ENCODE peak calls at places on chromosomes 6 and 20, in eight cellular contexts. V is D721Med; I is COR-L47; R is natural killer cell treated with Interleukin-12 subunit alpha and Interleukin-12 subunit beta and Interleukin-15 and Interleukin-18, amount 100 ng/mL, for 72 hours; G is spleen; L is body of pancreas; T is fibroblast of gingiva; Y is activated naive CD8-positive, alpha-beta T cell treated with anti-CD3 and anti-CD28 coated beads, Interleukin-2, amount 50 U/mL, for 16 hours. A is an unnamed sample.

GRCh38 chr6:4313044-4313686 is 177.8 kb upstream of the ECI2 start:
- DNase-seq in V (no peak), I (peak), R (no peak), G (no peak), L (peak), T (peak), Y (no peak), A (no peak)

GRCh38 chr6:27168108-27168507 is 79.4 kb upstream of the PRSS16 start:
- DNase-seq in V (no peak), I (no peak), R (no peak), G (no peak), L (no peak), T (no peak), Y (no peak), A (no peak)

GRCh38 chr6:15663057-15663638 is 320 bp upstream of the DTNBP1 start:
- DNase-seq in V (peak), I (no peak), R (no peak), G (no peak), L (no peak), T (peak), Y (no peak), A (no peak)

GRCh38 chr20:13312300-13312699 is 91.2 kb downstream of the ISM1 start:
- DNase-seq in V (no peak), I (no peak), R (no peak), G (no peak), L (no peak), T (no peak), Y (no peak), A (no peak)

GRCh38 chr6:7145269-7146078 is 37.7 kb downstream of the RREB1 start:
- DNase-seq in V (no peak), I (no peak), R (no peak), G (no peak), L (peak), T (no peak), Y (no peak), A (no peak)

GRCh38 chr6:31878761-31879542 is at the start of gene SLC44A4:
- DNase-seq in V (no peak), I (no peak), R (no peak), G (no peak), L (no peak), T (no peak), Y (no peak), A (no peak)

GRCh38 chr6:12354499-12354898 is 64.3 kb downstream of the EDN1 start:
- DNase-seq in V (no peak), I (no peak), R (no peak), G (no peak), L (peak), T (peak), Y (no peak), A (no peak)

GRCh38 chr6:30685977-30686907 is at the start of gene PPP1R18:
- DNase-seq in V (no peak), I (peak), R (peak), G (peak), L (peak), T (peak), Y (peak), A (no peak)

GRCh38 chr6:134870677-134871498 is 79.0 kb downstream of the ALDH8A1 start:
- DNase-seq in V (no peak), I (no peak), R (no peak), G (no peak), L (no peak), T (peak), Y (no peak), A (no peak)

GRCh38 chr20:1417273-1417672 is 24.4 kb upstream of the FKBP1A start:
- DNase-seq in V (no peak), I (no peak), R (no peak), G (no peak), L (no peak), T (peak), Y (no peak), A (peak)

GRCh38 chr6:48098923-48099322 is 12.1 kb downstream of the PTCHD4 start:
- DNase-seq in V (no peak), I (peak), R (no peak), G (no peak), L (no peak), T (peak), Y (no peak), A (no peak)

GRCh38 chr6:96787846-96788580 is 49.3 kb downstream of the GPR63 start:
- DNase-seq in V (no peak), I (peak), R (no peak), G (no peak), L (no peak), T (no peak), Y (no peak), A (no peak)

GRCh38 chr20:58695084-58695722 is 2.6 kb downstream of the NPEPL1 start:
- DNase-seq in V (no peak), I (no peak), R (no peak), G (no peak), L (no peak), T (no peak), Y (no peak), A (no peak)

GRCh38 chr6:153599901-153600300 is 439.1 kb upstream of the OPRM1 start:
- DNase-seq in V (no peak), I (no peak), R (no peak), G (no peak), L (no peak), T (no peak), Y (no peak), A (no peak)

GRCh38 chr20:3209023-3209945 is at the start of gene ITPA:
- DNase-seq in V (no peak), I (peak), R (no peak), G (peak), L (peak), T (peak), Y (peak), A (peak)

GRCh38 chr6:79946242-79946641 is 1.1 kb downstream of the ELOVL4 start:
- DNase-seq in V (no peak), I (peak), R (no peak), G (no peak), L (no peak), T (no peak), Y (no peak), A (peak)

GRCh38 chr6:37956711-37957110 is 137.2 kb downstream of the ZFAND3 start:
- DNase-seq in V (no peak), I (no peak), R (no peak), G (no peak), L (no peak), T (no peak), Y (no peak), A (no peak)

GRCh38 chr20:58010666-58011065 is 217.8 kb downstream of the ANKRD60 start:
- DNase-seq in V (no peak), I (no peak), R (no peak), G (peak), L (no peak), T (no peak), Y (no peak), A (no peak)

GRCh38 chr6:146028835-146029572 is at the start of gene GRM1:
- DNase-seq in V (no peak), I (no peak), R (no peak), G (no peak), L (no peak), T (no peak), Y (no peak), A (no peak)

GRCh38 chr20:4740774-4741431 is 19.2 kb downstream of the PRND start:
- DNase-seq in V (no peak), I (peak), R (no peak), G (no peak), L (peak), T (peak), Y (peak), A (peak)

GRCh38 chr20:64247970-64248841 is 7.3 kb upstream of the PCMTD2 start:
- DNase-seq in V (no peak), I (no peak), R (no peak), G (peak), L (no peak), T (no peak), Y (no peak), A (no peak)

GRCh38 chr6:150261997-150262396 is 106.8 kb upstream of the IYD start:
- DNase-seq in V (no peak), I (no peak), R (no peak), G (no peak), L (no peak), T (no peak), Y (no peak), A (no peak)

GRCh38 chr20:23228912-23229311 is 121.7 kb upstream of the NXT1 start:
- DNase-seq in V (no peak), I (no peak), R (no peak), G (no peak), L (no peak), T (peak), Y (no peak), A (no peak)

GRCh38 chr20:62891111-62891510 is 29.5 kb upstream of the TCFL5 start:
- DNase-seq in V (no peak), I (no peak), R (no peak), G (peak), L (no peak), T (no peak), Y (no peak), A (no peak)

GRCh38 chr6:38477680-38478260 is 162.0 kb downstream of the BTBD9 start:
- DNase-seq in V (no peak), I (no peak), R (no peak), G (no peak), L (no peak), T (no peak), Y (no peak), A (no peak)

GRCh38 chr6:149275621-149276020 is 41.9 kb upstream of the TAB2 start:
- DNase-seq in V (no peak), I (no peak), R (no peak), G (no peak), L (no peak), T (no peak), Y (no peak), A (no peak)

GRCh38 chr20:36133821-36134220 is 20.7 kb upstream of the EPB41L1 start:
- DNase-seq in V (no peak), I (no peak), R (no peak), G (no peak), L (no peak), T (no peak), Y (no peak), A (no peak)

GRCh38 chr20:23254505-23254904 is 96.1 kb upstream of the NXT1 start:
- DNase-seq in V (no peak), I (no peak), R (no peak), G (no peak), L (no peak), T (no peak), Y (no peak), A (no peak)

GRCh38 chr20:2797136-2797983 is 3.1 kb downstream of the CPXM1 start:
- DNase-seq in V (no peak), I (no peak), R (no peak), G (no peak), L (no peak), T (no peak), Y (no peak), A (no peak)

GRCh38 chr6:148398686-148399085 is 56.0 kb downstream of the SASH1 start:
- DNase-seq in V (no peak), I (no peak), R (no peak), G (no peak), L (no peak), T (no peak), Y (no peak), A (no peak)